ENCODE peak calls at places on chromosome 17, in eight cellular contexts. V, C, F, U, H, J, D and K are unnamed samples.

GRCh38 chr17:43619696-43620095 is 42.0 kb downstream of the MEOX1 start:
- DNase-seq in U (no peak), H (no peak), J (no peak), V (no peak), F (no peak), C (no peak), D (no peak), K (no peak)

GRCh38 chr17:40091691-40092397 is 8.5 kb downstream of the NR1D1 start:
- DNase-seq in D (no peak), J (no peak), H (no peak), F (no peak), V (peak), U (no peak), C (no peak), K (no peak)

GRCh38 chr17:11720816-11721215 is 122.5 kb downstream of the DNAH9 start:
- DNase-seq in U (no peak), D (no peak), V (no peak), J (no peak), H (no peak), F (no peak), C (no peak), K (no peak)

GRCh38 chr17:73899839-73900238 is 255.6 kb upstream of the SDK2 start:
- DNase-seq in V (no peak), D (no peak), H (no peak), F (no peak), J (no peak), C (no peak), U (no peak), K (no peak)

GRCh38 chr17:28541439-28541838 is 11.0 kb downstream of the UNC119 start:
- DNase-seq in H (no peak), C (no peak), V (no peak), F (no peak), D (no peak), J (no peak), U (no peak), K (no peak)

GRCh38 chr17:78875738-78876597 is 27.0 kb downstream of the CEP295NL start:
- DNase-seq in V (no peak), J (no peak), U (no peak), D (no peak), C (no peak), F (peak), H (no peak), K (no peak)

GRCh38 chr17:46027326-46028325 is 28.6 kb downstream of the STH start:
- DNase-seq in V (no peak), U (no peak), F (peak), H (no peak), C (no peak), J (no peak), D (peak), K (no peak)

GRCh38 chr17:43360376-43360738 is 38.4 kb upstream of the ARL4D start:
- DNase-seq in F (peak), D (no peak), H (no peak), C (no peak), J (peak), V (no peak), U (no peak), K (peak)

GRCh38 chr17:60169921-60170817 is 20.4 kb downstream of the CA4 start:
- DNase-seq in H (no peak), V (no peak), U (no peak), D (no peak), J (no peak), C (peak), F (no peak), K (no peak)

DNA sequence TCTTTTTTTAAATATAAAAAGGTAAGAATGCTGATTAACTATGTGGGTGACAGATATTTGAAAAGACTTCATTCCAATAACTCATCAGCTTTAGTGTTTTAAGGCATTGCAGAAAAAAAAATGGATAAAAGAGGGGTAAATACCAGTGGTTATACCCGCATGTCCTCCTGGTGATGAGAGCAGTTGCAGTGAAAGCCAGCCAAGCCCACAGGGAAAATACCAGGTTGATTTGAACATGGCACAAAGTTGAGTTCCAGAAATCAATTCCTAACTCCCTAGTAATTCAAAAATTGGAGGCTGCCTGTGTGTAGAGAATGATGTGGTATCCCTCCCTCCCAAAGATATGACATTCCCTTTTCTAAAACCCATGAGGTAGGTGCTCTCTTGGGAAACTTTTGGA is 453.2 kb upstream of the SOX9 start:
- DNase-seq in V (no peak), H (no peak), J (no peak), C (no peak), F (no peak), D (no peak), U (no peak), K (no peak)
- TF ChIP-seq POLR2A in V (no peak), H (no peak), J (no peak), C (no peak), F (no peak), D (no peak), U (no peak), K (no peak)

GRCh38 chr17:4537451-4538235 is 17.5 kb downstream of the MYBBP1A start:
- DNase-seq in D (no peak), H (no peak), C (peak), F (no peak), U (no peak), J (no peak), V (peak), K (no peak)

GRCh38 chr17:4535667-4536258 is 19.4 kb downstream of the MYBBP1A start:
- DNase-seq in U (no peak), V (peak), F (no peak), J (no peak), H (no peak), C (no peak), D (no peak), K (no peak)

GRCh38 chr17:4536742-4537411 is 18.3 kb downstream of the MYBBP1A start:
- DNase-seq in H (no peak), C (peak), V (peak), J (no peak), D (no peak), U (no peak), F (no peak), K (no peak)

GRCh38 chr17:4534928-4535666 is 20.1 kb downstream of the MYBBP1A start:
- DNase-seq in J (no peak), F (no peak), U (no peak), C (no peak), D (no peak), H (no peak), V (peak), K (no peak)

GRCh38 chr17:4536259-4536741 is 18.9 kb downstream of the MYBBP1A start:
- DNase-seq in F (no peak), V (peak), U (no peak), H (no peak), C (no peak), J (no peak), D (no peak), K (no peak)
- TF ChIP-seq POLR2A in F (no peak), V (no peak), U (no peak), H (no peak), C (no peak), J (no peak), D (no peak), K (no peak)

GRCh38 chr17:61669522-61669921 is 78.5 kb upstream of the NACA2 start:
- DNase-seq in V (no peak), U (no peak), H (no peak), D (no peak), F (no peak), J (no peak), C (no peak), K (no peak)
- TF ChIP-seq POLR2A in V (no peak), U (no peak), H (no peak), D (no peak), F (no peak), J (no peak), C (no peak), K (no peak)

DNA sequence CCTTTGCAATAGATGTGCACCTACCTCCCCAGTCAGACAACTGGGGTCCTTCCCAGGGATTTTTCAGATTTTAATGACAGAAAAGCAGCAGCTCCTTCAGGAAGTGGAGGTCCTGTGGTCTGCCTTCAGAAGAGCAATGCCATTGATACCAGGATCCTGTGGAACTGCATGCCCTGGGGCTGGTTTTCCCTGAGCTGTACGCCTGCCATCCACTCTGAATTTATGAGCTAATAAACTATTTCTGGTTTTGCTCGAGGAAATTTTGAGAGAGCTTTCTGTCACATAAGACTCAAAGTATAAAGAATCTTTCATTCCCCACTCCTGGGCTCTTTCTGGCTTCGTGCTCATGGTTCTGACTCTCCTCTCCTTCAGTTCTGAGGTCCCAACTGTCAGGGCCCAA is 10.0 kb upstream of the CCL23 start:
- DNase-seq in U (no peak), D (no peak), J (no peak), C (no peak), V (no peak), H (no peak), F (no peak), K (no peak)
- TF ChIP-seq POLR2A in U (no peak), D (no peak), J (no peak), C (no peak), V (no peak), H (no peak), F (no peak), K (no peak)

DNA sequence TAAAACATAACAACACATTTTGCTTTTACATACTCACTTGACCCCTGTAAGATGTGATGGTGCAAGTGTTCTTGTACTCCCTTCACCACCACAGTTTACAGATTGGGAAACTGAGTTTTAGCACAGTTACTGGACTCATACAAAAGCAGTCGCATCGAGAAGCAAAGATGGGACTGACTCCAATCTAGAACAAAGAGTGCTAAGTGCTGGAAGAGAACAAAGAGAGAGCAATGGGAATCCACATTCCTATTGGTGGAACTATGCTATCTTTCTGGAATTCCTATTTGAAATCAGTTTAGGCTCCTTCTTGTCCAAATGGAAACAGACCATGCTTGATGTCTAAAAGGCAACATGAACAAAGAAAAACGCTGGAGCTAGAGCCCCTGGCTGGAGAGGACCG is 9.1 kb downstream of the TOM1L2 start:
- DNase-seq in H (no peak), D (no peak), F (no peak), J (no peak), U (no peak), C (no peak), V (no peak), K (no peak)
- TF ChIP-seq POLR2A in H (no peak), D (no peak), F (no peak), J (no peak), U (no peak), C (no peak), V (no peak), K (no peak)

GRCh38 chr17:44801880-44802279 is 28.2 kb downstream of the GJC1 start:
- DNase-seq in F (no peak), C (no peak), H (no peak), V (no peak), J (no peak), D (no peak), U (no peak), K (no peak)

GRCh38 chr17:44804301-44805061 is 25.6 kb downstream of the GJC1 start:
- DNase-seq in D (no peak), J (no peak), H (no peak), V (no peak), F (no peak), U (no peak), C (peak), K (no peak)

GRCh38 chr17:44808156-44808555 is 21.9 kb downstream of the GJC1 start:
- DNase-seq in C (no peak), H (no peak), V (no peak), J (no peak), F (no peak), D (no peak), U (no peak), K (no peak)

GRCh38 chr17:44807817-44808155 is 22.3 kb downstream of the GJC1 start:
- DNase-seq in U (no peak), C (no peak), F (no peak), H (no peak), V (no peak), D (no peak), J (no peak), K (no peak)

DNA sequence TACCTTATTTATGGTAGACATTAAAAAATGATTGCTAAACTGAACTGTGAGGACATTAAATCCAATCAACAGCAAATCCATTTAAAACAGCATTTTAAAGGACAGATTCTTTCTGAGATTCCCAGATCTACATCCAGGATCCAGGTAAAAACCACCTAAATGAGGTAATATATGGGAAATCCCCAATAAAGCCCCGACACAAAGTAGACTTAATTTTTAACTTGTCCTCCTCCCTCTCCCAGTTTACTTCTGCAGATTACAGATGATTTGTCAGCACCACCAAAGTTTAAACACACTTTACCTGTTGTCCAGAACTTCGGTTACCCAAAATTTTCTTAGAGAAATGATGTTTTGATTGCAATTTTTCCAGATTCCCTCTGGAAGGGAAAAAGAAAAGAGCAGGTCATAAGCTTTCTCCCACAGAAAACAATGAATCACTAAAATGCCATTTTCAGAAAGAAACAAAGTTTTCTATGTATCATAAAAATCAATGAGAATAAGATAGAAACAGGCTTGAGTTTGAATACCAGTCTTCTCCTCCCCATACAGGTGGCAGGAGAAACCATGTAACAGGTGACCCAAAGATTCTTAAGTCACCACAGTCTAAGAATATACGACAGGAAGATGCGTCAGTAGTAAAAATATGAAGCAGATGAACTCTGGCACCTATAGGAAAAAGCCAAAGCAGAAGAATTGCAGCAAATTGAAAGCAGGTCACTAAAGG is 22.8 kb downstream of the GJC1 start:
- DNase-seq in U (no peak), F (no peak), D (no peak), H (no peak), V (no peak), C (no peak), J (no peak), K (no peak)
- TF ChIP-seq POLR2A in U (no peak), F (no peak), D (no peak), H (no peak), V (no peak), C (no peak), J (no peak), K (no peak)

DNA sequence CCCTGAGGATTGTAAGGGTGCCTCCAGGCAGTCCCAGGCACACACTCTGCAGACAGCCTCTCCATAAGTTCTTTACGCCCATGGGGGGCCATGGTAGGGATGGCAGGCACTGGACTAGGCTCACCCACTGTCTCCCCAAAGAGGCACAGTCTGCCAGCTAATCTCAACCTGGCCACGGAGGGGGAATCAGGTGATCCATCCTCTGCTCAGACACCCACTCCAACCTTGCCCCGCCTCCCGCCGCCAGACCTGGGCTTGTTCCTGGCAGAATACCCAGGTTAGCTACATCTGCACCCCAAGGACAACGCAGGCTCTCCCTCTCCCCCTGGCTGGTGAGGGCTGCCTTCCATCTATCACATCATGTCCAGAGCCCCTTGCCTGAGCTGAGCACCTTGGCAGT is 1.2 kb downstream of the NLGN2 start:
- DNase-seq in F (no peak), U (no peak), D (no peak), V (no peak), C (no peak), J (no peak), H (no peak), K (no peak)
- TF ChIP-seq POLR2A in F (no peak), U (no peak), D (no peak), V (no peak), C (no peak), J (no peak), H (no peak), K (no peak)

DNA sequence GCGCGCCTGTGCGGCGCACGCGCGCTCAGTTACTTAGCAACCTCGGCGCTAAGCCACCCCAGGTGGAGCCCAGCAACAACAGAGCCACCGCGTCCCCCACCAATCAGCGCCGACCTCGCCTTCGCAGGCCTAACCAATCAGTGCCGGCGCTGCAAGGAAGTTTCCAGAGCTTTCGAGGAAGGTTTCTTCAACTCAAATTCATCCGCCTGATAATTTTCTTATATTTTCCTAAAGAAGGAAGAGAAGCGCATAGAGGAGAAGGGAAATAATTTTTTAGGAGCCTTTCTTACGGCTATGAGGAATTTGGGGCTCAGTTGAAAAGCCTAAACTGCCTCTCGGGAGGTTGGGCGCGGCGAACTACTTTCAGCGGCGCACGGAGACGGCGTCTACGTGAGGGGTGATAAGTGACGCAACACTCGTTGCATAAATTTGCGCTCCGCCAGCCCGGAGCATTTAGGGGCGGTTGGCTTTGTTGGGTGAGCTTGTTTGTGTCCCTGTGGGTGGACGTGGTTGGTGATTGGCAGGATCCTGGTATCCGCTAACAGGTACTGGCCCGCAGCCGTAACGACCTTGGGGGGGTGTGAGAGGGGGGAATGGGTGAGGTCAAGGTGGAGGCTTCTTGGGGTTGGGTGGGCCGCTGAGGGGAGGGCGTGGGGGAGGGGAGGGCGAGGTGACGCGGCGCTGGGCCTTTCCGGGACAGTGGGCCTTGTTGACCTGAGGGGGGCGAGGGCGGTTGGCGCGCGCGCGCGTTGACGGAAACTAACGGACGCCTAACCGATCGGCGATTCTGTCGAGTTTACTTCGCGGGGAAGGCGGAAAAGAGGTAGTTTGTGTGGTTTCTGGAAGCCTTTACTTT is at the start of gene UBB:
- DNase-seq in U (peak), D (peak), H (peak), C (peak), V (peak), J (peak), F (peak), K (peak)
- TF ChIP-seq POLR2A in U (peak), D (peak), H (peak), C (peak), V (peak), J (peak), F (peak), K (peak)

GRCh38 chr17:76515291-76515949 is 14.2 kb upstream of the RHBDF2 start:
- DNase-seq in D (peak), U (peak), V (no peak), C (peak), J (no peak), H (peak), F (peak), K (peak)
- TF ChIP-seq POLR2A in D (no peak), U (peak), V (no peak), C (no peak), J (no peak), H (no peak), F (peak), K (peak)